ENCODE peak calls at places on chromosome 4, in six cellular contexts. N is epithelial cell of prostate, Z is caudate nucleus, D is fibroblast of lung, O is AG08396, C is HEK293T. K is an unnamed sample.

GRCh38 chr4:84994280-84994679 is 27.8 kb upstream of the WDFY3 start:
- DNase-seq in D (peak), C (peak), O (no peak), N (no peak), Z (no peak), K (no peak)

GRCh38 chr4:14222630-14223029 is 595.1 kb upstream of the BOD1L1 start:
- DNase-seq in O (no peak), Z (no peak), N (no peak), C (no peak), D (peak), K (no peak)

GRCh38 chr4:79657379-79657778 is 249.4 kb upstream of the GK2 start:
- DNase-seq in O (no peak), Z (no peak), N (no peak), D (no peak), C (no peak), K (no peak)

GRCh38 chr4:15427715-15428114 is at the start of gene C1QTNF7:
- DNase-seq in C (no peak), Z (no peak), N (no peak), D (peak), O (no peak), K (no peak)

GRCh38 chr4:186946682-186947294 is 223.1 kb upstream of the FAT1 start:
- DNase-seq in D (no peak), C (peak), N (no peak), O (no peak), Z (no peak), K (no peak)

GRCh38 chr4:3413675-3414420 is 27.9 kb upstream of the HGFAC start:
- DNase-seq in O (no peak), D (no peak), C (no peak), N (no peak), Z (no peak), K (no peak)

GRCh38 chr4:152456609-152457008 is 79.3 kb downstream of the FBXW7 start:
- DNase-seq in O (no peak), N (peak), D (no peak), Z (no peak), C (no peak), K (no peak)

GRCh38 chr4:78653655-78654054 is 102.1 kb downstream of the ANXA3 start:
- DNase-seq in O (no peak), D (peak), Z (no peak), C (peak), N (no peak), K (no peak)

GRCh38 chr4:2792711-2793577 is at the start of gene SH3BP2:
- DNase-seq in C (peak), N (no peak), D (peak), O (peak), Z (no peak), K (peak)

GRCh38 chr4:55409468-55410171 is 13.9 kb downstream of the TMEM165 start:
- DNase-seq in O (no peak), N (no peak), Z (no peak), D (peak), C (no peak), K (peak)

GRCh38 chr4:7371122-7371941 is 63.4 kb downstream of the PSAPL1 start:
- DNase-seq in N (no peak), D (no peak), C (no peak), O (no peak), Z (no peak), K (no peak)

GRCh38 chr4:184475096-184475461 is 729 bp upstream of the IRF2 start:
- DNase-seq in C (peak), Z (peak), O (peak), D (peak), N (no peak), K (no peak)

GRCh38 chr4:88953400-88953799 is 103.6 kb downstream of the FAM13A start:
- DNase-seq in O (no peak), Z (no peak), D (peak), C (no peak), N (no peak), K (no peak)

GRCh38 chr4:119035941-119036737 is 99.5 kb upstream of the MYOZ2 start:
- DNase-seq in D (no peak), N (no peak), C (no peak), O (no peak), Z (no peak), K (no peak)

GRCh38 chr4:66097271-66097670 is 427.0 kb upstream of the EPHA5 start:
- DNase-seq in D (no peak), Z (no peak), C (no peak), N (no peak), O (no peak), K (no peak)

GRCh38 chr4:107877361-107877760 is 52.6 kb downstream of the SGMS2 start:
- DNase-seq in N (no peak), Z (no peak), O (no peak), D (no peak), C (no peak), K (no peak)

GRCh38 chr4:165060938-165061337 is 7.3 kb downstream of the TRIM75 start:
- DNase-seq in Z (no peak), C (no peak), N (no peak), D (no peak), O (no peak), K (no peak)

GRCh38 chr4:52718123-52718522 is 33.1 kb downstream of the ERVMER34-1 start:
- DNase-seq in N (no peak), Z (no peak), C (no peak), O (no peak), D (peak), K (no peak)

GRCh38 chr4:77021614-77022089 is 54.1 kb downstream of the CCNI start:
- DNase-seq in D (peak), O (peak), C (no peak), Z (peak), N (no peak), K (no peak)

GRCh38 chr4:115154826-115155225 is 41.4 kb upstream of the NDST4 start:
- DNase-seq in N (no peak), D (peak), C (peak), Z (no peak), O (peak), K (peak)

GRCh38 chr4:158282252-158282651 is 72.0 kb downstream of the TMEM144 start:
- DNase-seq in N (no peak), Z (no peak), C (no peak), D (peak), O (no peak), K (no peak)

GRCh38 chr4:108783666-108784463 is 21.0 kb upstream of the ETNPPL start:
- DNase-seq in N (no peak), D (peak), O (no peak), C (peak), Z (no peak), K (no peak)

GRCh38 chr4:134337584-134337983 is 136.0 kb upstream of the PABPC4L start:
- DNase-seq in D (no peak), O (no peak), C (no peak), N (no peak), Z (no peak), K (no peak)